ENCODE peak calls at places on chromosome 1, in four cellular contexts. W is ureter, M is mucosa of gallbladder, C is AG04450. Q is an unnamed sample.

GRCh38 chr1:53552981-53553733 is 94.0 kb downstream of the DMRTB1 start:
- DNase-seq in M (no peak), C (no peak), W (no peak), Q (no peak)

GRCh38 chr1:245971711-245972085 is 535.4 kb downstream of the SMYD3 start:
- DNase-seq in M (no peak), C (no peak), W (no peak), Q (peak)

GRCh38 chr1:18701183-18701582 is 70.5 kb downstream of the PAX7 start:
- DNase-seq in M (no peak), W (no peak), C (no peak), Q (no peak)

GRCh38 chr1:22777658-22778057 is 67.0 kb downstream of the EPHB2 start:
- DNase-seq in M (no peak), W (no peak), C (no peak), Q (no peak)

GRCh38 chr1:19606817-19607706 is 37.0 kb upstream of the NBL1 start:
- DNase-seq in C (no peak), W (no peak), M (no peak), Q (no peak)

GRCh38 chr1:20164694-20165202 is 21.1 kb upstream of the UBXN10 start:
- DNase-seq in M (peak), W (no peak), C (no peak), Q (no peak)

GRCh38 chr1:93979040-93979717 is 69.9 kb upstream of the GCLM start:
- DNase-seq in C (no peak), W (no peak), M (no peak), Q (no peak)

GRCh38 chr1:169321539-169321938 is 46.1 kb downstream of the NME7 start:
- DNase-seq in C (no peak), W (no peak), M (no peak), Q (peak)

GRCh38 chr1:52603680-52604501 is 1.7 kb downstream of the GPX7 start:
- DNase-seq in C (no peak), W (no peak), M (no peak), Q (no peak)

GRCh38 chr1:200856716-200857352 is 15.9 kb upstream of the GPR25 start:
- DNase-seq in W (no peak), C (no peak), M (no peak), Q (peak)

GRCh38 chr1:242784074-242784473 is 259.6 kb upstream of the PLD5 start:
- DNase-seq in W (no peak), M (no peak), C (no peak), Q (no peak)

GRCh38 chr1:234716907-234717375 is 107.0 kb upstream of the IRF2BP2 start:
- DNase-seq in M (no peak), C (no peak), W (no peak), Q (no peak)

GRCh38 chr1:32500387-32501209 is 35.7 kb downstream of the ZBTB8B start:
- DNase-seq in W (peak), M (peak), C (no peak), Q (peak)

GRCh38 chr1:208071425-208072031 is 160.6 kb upstream of the CD34 start:
- DNase-seq in C (no peak), M (no peak), W (no peak), Q (no peak)

GRCh38 chr1:209095627-209096595 is 487.6 kb upstream of the CAMK1G start:
- DNase-seq in W (no peak), M (no peak), C (no peak), Q (peak)

GRCh38 chr1:41404308-41404755 is 43.1 kb downstream of the FOXO6 start:
- DNase-seq in W (no peak), C (no peak), M (no peak), Q (no peak)

GRCh38 chr1:20848162-20848561 is 61.1 kb upstream of the HP1BP3 start:
- DNase-seq in W (no peak), C (no peak), M (no peak), Q (no peak)

GRCh38 chr1:93979718-93980319 is 70.6 kb upstream of the GCLM start:
- DNase-seq in C (peak), W (no peak), M (peak), Q (peak)

GRCh38 chr1:116453906-116454305 is 80.9 kb downstream of the ATP1A1 start:
- DNase-seq in W (no peak), C (no peak), M (no peak), Q (no peak)

GRCh38 chr1:78830321-78830720 is 176.2 kb downstream of the ADGRL4 start:
- DNase-seq in M (no peak), C (no peak), W (no peak), Q (no peak)

GRCh38 chr1:166350490-166350889 is 183.7 kb upstream of the FAM78B start:
- DNase-seq in W (no peak), C (no peak), M (no peak), Q (no peak)

GRCh38 chr1:226575436-226576390 is 27.1 kb downstream of the STUM start:
- DNase-seq in C (no peak), W (no peak), M (no peak), Q (no peak)

GRCh38 chr1:11960710-11961109 is 19.5 kb upstream of the MFN2 start:
- DNase-seq in M (no peak), W (no peak), C (no peak), Q (no peak)

GRCh38 chr1:243287652-243288051 is 31.8 kb downstream of the SDCCAG8 start:
- DNase-seq in M (no peak), W (no peak), C (peak), Q (peak)

GRCh38 chr1:90729484-90730246 is 12.6 kb upstream of the BARHL2 start:
- DNase-seq in M (no peak), W (no peak), C (no peak), Q (no peak)

GRCh38 chr1:146039844-146040194 is 18.3 kb upstream of the HJV start:
- DNase-seq in W (no peak), C (no peak), M (no peak), Q (no peak)

GRCh38 chr1:179229214-179230140 is at the start of gene ABL2:
- DNase-seq in C (no peak), M (peak), W (peak), Q (peak)

GRCh38 chr1:61419681-61420080 is 305.3 kb downstream of the TM2D1 start:
- DNase-seq in C (no peak), W (no peak), M (no peak), Q (no peak)